ENCODE peak calls at places on chromosomes 12 and 14, in eight cellular contexts. K, Y, B, L, F, G, Z and V are unnamed samples.

GRCh38 chr12:11067514-11067913 is 5.4 kb upstream of the TAS2R46 start:
- DNase-seq in K (no peak), Y (peak), B (no peak), L (no peak), F (peak), G (peak), Z (no peak), V (no peak)

GRCh38 chr14:22882529-22883190 is 362 bp upstream of the REM2 start:
- DNase-seq in K (peak), Y (peak), B (no peak), L (peak), F (peak), G (peak), Z (peak), V (no peak)

GRCh38 chr12:50390284-50390683 is 6.1 kb downstream of the FAM186A start:
- DNase-seq in K (peak), Y (no peak), B (no peak), L (no peak), F (no peak), G (peak), Z (no peak), V (peak)

GRCh38 chr12:9341260-9341585 is 133.0 kb upstream of the PZP start:
- DNase-seq in K (no peak), Y (no peak), B (no peak), L (no peak), F (no peak), G (no peak), Z (no peak), V (no peak)

GRCh38 chr14:21267431-21267845 is 1.8 kb downstream of the HNRNPC start:
- DNase-seq in K (no peak), Y (no peak), B (no peak), L (no peak), F (no peak), G (no peak), Z (no peak), V (no peak)

GRCh38 chr12:57887631-57888406 is 41.3 kb upstream of the CTDSP2 start:
- DNase-seq in K (no peak), Y (peak), B (no peak), L (no peak), F (no peak), G (peak), Z (peak), V (no peak)

GRCh38 chr14:72666610-72667009 is 227.3 kb downstream of the DPF3 start:
- DNase-seq in K (no peak), Y (no peak), B (no peak), L (no peak), F (no peak), G (peak), Z (no peak), V (no peak)

GRCh38 chr14:92531151-92531873 is 17.7 kb downstream of the RIN3 start:
- DNase-seq in K (no peak), Y (no peak), B (no peak), L (peak), F (no peak), G (no peak), Z (no peak), V (no peak)

GRCh38 chr12:2680676-2681039 is 114.1 kb upstream of the FKBP4 start:
- DNase-seq in K (no peak), Y (no peak), B (no peak), L (no peak), F (no peak), G (no peak), Z (no peak), V (no peak)

GRCh38 chr14:104206281-104206904 is 68.0 kb downstream of the KIF26A start:
- DNase-seq in K (peak), Y (no peak), B (no peak), L (peak), F (no peak), G (no peak), Z (peak), V (no peak)

GRCh38 chr12:3432176-3432742 is 58.7 kb upstream of the PRMT8 start:
- DNase-seq in K (no peak), Y (no peak), B (no peak), L (peak), F (no peak), G (no peak), Z (no peak), V (no peak)

GRCh38 chr14:95156765-95157194 is 549 bp downstream of the DICER1 start:
- DNase-seq in K (peak), Y (peak), B (peak), L (peak), F (peak), G (peak), Z (peak), V (no peak)

GRCh38 chr12:21568115-21568514 is 36.5 kb downstream of the GYS2 start:
- DNase-seq in K (no peak), Y (no peak), B (no peak), L (no peak), F (no peak), G (no peak), Z (no peak), V (no peak)

GRCh38 chr12:112304411-112304810 is 77.8 kb downstream of the HECTD4 start:
- DNase-seq in K (no peak), Y (no peak), B (no peak), L (no peak), F (no peak), G (no peak), Z (no peak), V (no peak)

GRCh38 chr12:104589215-104589614 is 132.5 kb downstream of the CHST11 start:
- DNase-seq in K (no peak), Y (no peak), B (no peak), L (no peak), F (no peak), G (no peak), Z (no peak), V (no peak)

GRCh38 chr12:68113644-68114043 is 45.9 kb downstream of the IFNG start:
- DNase-seq in K (no peak), Y (no peak), B (no peak), L (peak), F (no peak), G (no peak), Z (no peak), V (no peak)

GRCh38 chr14:34355584-34356266 is 106.3 kb downstream of the SPTSSA start:
- DNase-seq in K (no peak), Y (peak), B (no peak), L (no peak), F (no peak), G (peak), Z (no peak), V (peak)

GRCh38 chr12:107167756-107168155 is 74.4 kb upstream of the CRY1 start:
- DNase-seq in K (no peak), Y (no peak), B (no peak), L (no peak), F (no peak), G (peak), Z (no peak), V (no peak)

GRCh38 chr14:20317720-20318119 is 12.0 kb upstream of the TTC5 start:
- DNase-seq in K (no peak), Y (no peak), B (no peak), L (no peak), F (no peak), G (no peak), Z (no peak), V (no peak)

GRCh38 chr14:53954551-53955233 is 1.9 kb downstream of the BMP4 start:
- DNase-seq in K (peak), Y (no peak), B (peak), L (no peak), F (peak), G (peak), Z (peak), V (no peak)

GRCh38 chr14:36996133-36996856 is 176.1 kb downstream of the SLC25A21 start:
- DNase-seq in K (no peak), Y (no peak), B (no peak), L (no peak), F (no peak), G (peak), Z (no peak), V (no peak)

GRCh38 chr12:92928962-92929915 is at the start of gene EEA1:
- DNase-seq in K (peak), Y (peak), B (peak), L (peak), F (peak), G (peak), Z (peak), V (peak)

GRCh38 chr14:52018970-52019369 is 29.6 kb downstream of the RTRAF start:
- DNase-seq in K (no peak), Y (no peak), B (no peak), L (no peak), F (no peak), G (no peak), Z (no peak), V (no peak)

GRCh38 chr12:108548954-108549521 is 11.9 kb downstream of the SART3 start:
- DNase-seq in K (no peak), Y (no peak), B (no peak), L (no peak), F (no peak), G (no peak), Z (no peak), V (no peak)

GRCh38 chr12:113820310-113820709 is 145.8 kb downstream of the RBM19 start:
- DNase-seq in K (no peak), Y (no peak), B (no peak), L (no peak), F (no peak), G (no peak), Z (no peak), V (no peak)

GRCh38 chr12:100127766-100128508 is 14.7 kb downstream of the BLTP3B start:
- DNase-seq in K (peak), Y (peak), B (no peak), L (no peak), F (no peak), G (peak), Z (no peak), V (no peak)

GRCh38 chr12:103546959-103547358 is 40.1 kb upstream of the STAB2 start:
- DNase-seq in K (no peak), Y (no peak), B (no peak), L (no peak), F (no peak), G (no peak), Z (no peak), V (no peak)

GRCh38 chr14:64983439-64984310 is 3.0 kb upstream of the FNTB start:
- DNase-seq in K (peak), Y (no peak), B (no peak), L (peak), F (peak), G (peak), Z (peak), V (no peak)

GRCh38 chr14:59301354-59301753 is 112.9 kb downstream of the DAAM1 start:
- DNase-seq in K (no peak), Y (no peak), B (no peak), L (peak), F (peak), G (no peak), Z (no peak), V (no peak)

GRCh38 chr12:40063424-40063823 is 42.5 kb downstream of the SLC2A13 start:
- DNase-seq in K (no peak), Y (no peak), B (no peak), L (no peak), F (no peak), G (no peak), Z (peak), V (no peak)

DNA sequence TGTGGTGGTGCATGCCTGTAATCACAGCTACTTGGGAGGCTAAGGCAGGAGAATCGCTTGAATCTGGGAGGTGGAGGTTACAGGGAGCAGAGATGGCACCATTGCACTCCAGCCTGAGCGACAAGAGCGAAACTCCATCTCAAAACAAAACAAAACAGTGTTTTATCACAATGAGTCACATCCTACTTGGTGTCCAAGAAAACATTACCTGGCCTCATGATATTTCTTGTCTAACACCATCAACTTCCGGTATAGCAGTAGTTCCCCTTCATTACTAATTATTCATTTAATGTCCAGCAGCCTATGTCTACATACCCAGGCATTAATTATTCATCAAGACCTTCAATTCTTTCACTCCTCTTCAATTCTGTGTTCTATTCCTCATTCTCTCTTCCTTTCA is 115.5 kb downstream of the CCDC59 start:
- DNase-seq in K (no peak), Y (no peak), B (no peak), L (no peak), F (no peak), G (no peak), Z (no peak), V (no peak)
- H3K4me3 ChIP-seq in K (no peak), Y (no peak), B (no peak), L (no peak), F (no peak), G (no peak), Z (no peak), V (no peak)

GRCh38 chr12:1424674-1425395 is 169.5 kb downstream of the FBXL14 start:
- DNase-seq in K (no peak), Y (no peak), B (no peak), L (no peak), F (no peak), G (no peak), Z (no peak), V (no peak)
- H3K27ac ChIP-seq in K (no peak), Y (no peak), B (no peak), L (no peak), F (no peak), G (no peak), Z (peak), V (no peak)

GRCh38 chr14:85535316-85535715 is 5.4 kb downstream of the FLRT2 start:
- DNase-seq in K (no peak), Y (no peak), B (no peak), L (no peak), F (no peak), G (no peak), Z (no peak), V (no peak)

GRCh38 chr14:85535916-85536834 is 6.2 kb downstream of the FLRT2 start:
- DNase-seq in K (peak), Y (peak), B (no peak), L (no peak), F (peak), G (peak), Z (no peak), V (no peak)

GRCh38 chr14:85538636-85539035 is 8.7 kb downstream of the FLRT2 start:
- DNase-seq in K (no peak), Y (no peak), B (no peak), L (no peak), F (no peak), G (no peak), Z (no peak), V (no peak)

GRCh38 chr14:85537526-85537925 is 7.6 kb downstream of the FLRT2 start:
- DNase-seq in K (no peak), Y (no peak), B (no peak), L (no peak), F (no peak), G (no peak), Z (no peak), V (no peak)

DNA sequence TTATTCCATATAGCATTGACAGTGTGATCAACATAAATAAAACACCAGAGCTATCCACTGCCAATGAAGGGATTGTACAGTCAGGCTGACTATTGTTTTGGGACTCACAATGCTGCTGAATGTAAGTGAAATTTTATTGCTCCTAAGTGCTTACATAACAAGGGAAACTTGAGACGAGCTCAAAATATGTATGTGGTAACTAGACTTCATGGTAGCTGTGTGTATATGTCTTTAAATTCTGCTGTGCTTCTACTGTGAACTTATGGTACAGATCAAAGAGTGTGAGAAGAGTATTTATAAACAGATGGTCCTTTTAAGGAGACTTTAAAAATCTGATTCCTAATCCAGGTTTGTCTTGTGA is 6.9 kb downstream of the FLRT2 start:
- DNase-seq in K (peak), Y (no peak), B (no peak), L (no peak), F (no peak), G (peak), Z (no peak), V (no peak)
- H3K4me3 ChIP-seq in K (no peak), Y (peak), B (peak), L (no peak), F (no peak), G (no peak), Z (peak), V (no peak)

DNA sequence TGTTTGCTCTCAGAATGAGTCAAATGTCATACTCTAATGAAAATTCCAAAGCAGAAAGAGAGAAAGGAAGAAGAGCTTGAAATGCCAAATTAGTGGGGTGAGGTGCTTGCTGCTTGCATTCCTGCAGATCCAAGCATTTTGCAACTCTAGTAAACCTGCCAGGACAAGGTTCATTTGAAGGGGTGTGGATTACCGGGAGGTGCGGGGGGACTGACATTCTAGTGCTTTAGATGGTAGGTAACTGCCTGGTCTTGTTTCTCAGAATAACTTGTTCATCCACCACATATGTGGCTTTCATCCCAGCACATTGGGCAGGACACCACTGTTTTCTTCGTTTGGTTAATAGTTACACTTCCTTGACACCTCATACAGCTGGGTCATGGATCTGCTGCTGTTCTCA is 144.4 kb downstream of the AKAP6 start:
- DNase-seq in K (peak), Y (peak), B (no peak), L (no peak), F (peak), G (no peak), Z (no peak), V (peak)
- H3K27ac ChIP-seq in K (peak), Y (no peak), B (no peak), L (no peak), F (no peak), G (peak), Z (no peak), V (peak)

GRCh38 chr14:28780843-28781503 is 14.4 kb downstream of the FOXG1 start:
- DNase-seq in K (no peak), Y (no peak), B (no peak), L (no peak), F (no peak), G (no peak), Z (no peak), V (no peak)

GRCh38 chr14:28784262-28785021 is 17.9 kb downstream of the FOXG1 start:
- DNase-seq in K (no peak), Y (no peak), B (no peak), L (no peak), F (no peak), G (no peak), Z (no peak), V (no peak)

GRCh38 chr14:28783593-28784143 is 17.1 kb downstream of the FOXG1 start:
- DNase-seq in K (no peak), Y (no peak), B (no peak), L (no peak), F (no peak), G (no peak), Z (no peak), V (no peak)

GRCh38 chr14:28779416-28779941 is 12.9 kb downstream of the FOXG1 start:
- DNase-seq in K (no peak), Y (no peak), B (no peak), L (no peak), F (no peak), G (no peak), Z (no peak), V (no peak)

GRCh38 chr14:28785096-28785952 is 18.7 kb downstream of the FOXG1 start:
- DNase-seq in K (peak), Y (no peak), B (peak), L (no peak), F (no peak), G (peak), Z (no peak), V (no peak)
- H3K4me3 ChIP-seq in K (peak), Y (peak), B (peak), L (no peak), F (no peak), G (peak), Z (peak), V (peak)

DNA sequence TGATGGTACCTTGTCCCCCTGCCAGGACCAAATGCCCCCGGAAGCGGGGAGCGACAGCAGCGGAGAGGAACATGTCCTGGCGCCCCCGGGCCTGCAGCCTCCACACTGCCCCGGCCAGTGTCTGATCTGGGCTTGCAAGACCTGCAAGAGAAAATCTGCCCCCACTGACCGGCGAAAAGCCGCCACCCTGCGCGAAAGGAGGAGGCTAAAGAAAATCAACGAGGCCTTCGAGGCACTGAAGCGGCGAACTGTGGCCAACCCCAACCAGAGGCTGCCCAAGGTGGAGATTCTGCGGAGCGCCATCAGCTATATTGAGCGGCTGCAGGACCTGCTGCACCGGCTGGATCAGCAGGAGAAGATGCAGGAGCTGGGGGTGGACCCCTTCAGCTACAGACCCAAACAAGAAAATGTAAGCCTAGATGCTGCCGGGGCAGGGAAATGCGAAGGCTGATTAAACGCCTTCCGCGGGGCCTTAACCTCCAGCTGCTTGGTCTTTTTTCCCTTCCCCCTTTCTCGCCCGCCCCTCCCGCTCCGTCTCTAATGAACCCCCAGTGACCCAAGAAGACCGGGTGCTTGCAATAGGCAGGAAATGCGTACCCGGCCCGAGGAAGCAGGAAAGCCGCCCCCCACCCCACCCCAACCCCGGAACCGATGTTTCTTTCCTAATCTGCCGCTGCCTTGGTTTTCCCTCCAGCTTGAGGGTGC is 548 bp downstream of the MYF6 start:
- DNase-seq in K (no peak), Y (no peak), B (peak), L (no peak), F (no peak), G (no peak), Z (no peak), V (no peak)
- H3K27ac ChIP-seq in K (no peak), Y (no peak), B (no peak), L (no peak), F (no peak), G (no peak), Z (no peak), V (no peak)

GRCh38 chr14:99975190-99975589 is 90.0 kb upstream of the EVL start:
- DNase-seq in K (no peak), Y (no peak), B (no peak), L (no peak), F (no peak), G (no peak), Z (no peak), V (no peak)

GRCh38 chr14:99971087-99971928 is 93.9 kb upstream of the EVL start:
- DNase-seq in K (peak), Y (peak), B (peak), L (peak), F (peak), G (peak), Z (peak), V (peak)

GRCh38 chr14:99969673-99970322 is 95.4 kb upstream of the EVL start:
- DNase-seq in K (no peak), Y (no peak), B (no peak), L (no peak), F (no peak), G (no peak), Z (no peak), V (no peak)

GRCh38 chr14:99972748-99973466 is 92.3 kb upstream of the EVL start:
- DNase-seq in K (no peak), Y (no peak), B (no peak), L (no peak), F (no peak), G (no peak), Z (no peak), V (no peak)

GRCh38 chr14:99971929-99972747 is 93.1 kb upstream of the EVL start:
- DNase-seq in K (no peak), Y (no peak), B (peak), L (peak), F (no peak), G (peak), Z (peak), V (no peak)
- H3K4me3 ChIP-seq in K (peak), Y (peak), B (peak), L (peak), F (peak), G (peak), Z (peak), V (peak)

GRCh38 chr12:51950682-51951198 is 759 bp upstream of the ACVR1B start:
- DNase-seq in K (no peak), Y (no peak), B (no peak), L (no peak), F (no peak), G (no peak), Z (no peak), V (no peak)
- H3K27ac ChIP-seq in K (peak), Y (peak), B (peak), L (peak), F (no peak), G (peak), Z (no peak), V (peak)